ENCODE peak calls at places on chromosome 15, in eight cellular contexts. M is RPMI7951; T is AG04450; I is activated T-cell treated with anti-CD3 and anti-CD28 coated beads for 1 hour; L is CD4-positive, CD25-positive, alpha-beta regulatory T cell; V is foreskin fibroblast; Y is NCI-H510A treated with DMSO at 0.1 percent for 48 hours; X is stimulated activated CD4-positive, alpha-beta T cell treated with anti-CD3 and anti-CD28 coated beads, Interleukin-1b, Interleukin-23, amount 100 ng/mL, for 48 hours. W is an unnamed sample.

GRCh38 chr15:74432271-74432967 is 1.3 kb downstream of the SEMA7A start:
- DNase-seq in V (peak; percentile 29), I (no peak), L (no peak), Y (no peak), M (no peak), T (no peak), X (no peak), W (no peak)

GRCh38 chr15:73940061-73940981 is 14.1 kb downstream of the LOXL1 start:
- DNase-seq in V (peak; percentile 42), X (no peak), L (no peak), I (no peak), M (no peak), Y (no peak), T (no peak), W (no peak)

GRCh38 chr15:84840741-84841429 is 23.7 kb downstream of the ALPK3 start:
- DNase-seq in T (no peak), L (no peak), Y (peak; percentile 19), I (no peak), X (no peak), M (peak; percentile 84), V (peak; percentile 68), W (no peak)

GRCh38 chr15:34730701-34731100 is 24.1 kb downstream of the GJD2 start:
- DNase-seq in T (no peak), V (no peak), X (no peak), M (no peak), Y (no peak), I (no peak), L (no peak), W (no peak)

GRCh38 chr15:41492597-41493204 is 973 bp upstream of the ITPKA start:
- DNase-seq in L (no peak), M (no peak), I (no peak), Y (no peak), X (no peak), T (no peak), V (no peak), W (no peak)

GRCh38 chr15:26295331-26295730 is 432.2 kb upstream of the ATP10A start:
- DNase-seq in M (no peak), X (no peak), V (no peak), Y (peak; percentile 2), I (no peak), T (no peak), L (no peak), W (no peak)

GRCh38 chr15:56906766-56907165 is 11.7 kb upstream of the TCF12 start:
- DNase-seq in T (no peak), Y (no peak), X (no peak), M (no peak), V (no peak), L (no peak), I (no peak), W (no peak)

GRCh38 chr15:45372032-45372995 is 6.0 kb downstream of the GATM start:
- DNase-seq in X (no peak), L (no peak), V (no peak), Y (no peak), I (no peak), M (peak; percentile 51), T (no peak), W (no peak)

GRCh38 chr15:87416591-87417257 is 839.8 kb downstream of the NTRK3 start:
- DNase-seq in L (no peak), V (no peak), X (no peak), T (no peak), I (no peak), Y (no peak), M (peak; percentile 86), W (no peak)

GRCh38 chr15:43168192-43169107 is 16.8 kb upstream of the CCNDBP1 start:
- DNase-seq in I (no peak), X (no peak), Y (peak; percentile 2), V (peak; percentile 62), M (peak; percentile 82), L (no peak), T (no peak), W (no peak)

GRCh38 chr15:101060576-101061551 is 141.7 kb downstream of the LRRK1 start:
- DNase-seq in I (no peak), X (no peak), V (no peak), L (no peak), Y (no peak), M (no peak), T (no peak), W (no peak)

GRCh38 chr15:40306371-40306770 is 1.4 kb downstream of the PLCB2 start:
- DNase-seq in X (no peak), L (no peak), T (no peak), Y (no peak), I (no peak), V (no peak), M (no peak), W (no peak)

GRCh38 chr15:43187544-43188155 is 2.4 kb downstream of the CCNDBP1 start:
- DNase-seq in T (peak; percentile 34), L (peak; percentile 60), Y (peak; percentile 53), I (no peak), V (peak; percentile 76), M (peak; percentile 66), X (no peak), W (peak; percentile 17)

GRCh38 chr15:73888224-73889041 is 15.1 kb downstream of the TBC1D21 start:
- DNase-seq in V (no peak), T (no peak), M (no peak), X (no peak), I (no peak), Y (no peak), L (no peak), W (no peak)

GRCh38 chr15:60477991-60478632 is 830 bp downstream of the ICE2 start:
- DNase-seq in V (peak; percentile 47), L (no peak), Y (peak; percentile 15), I (no peak), X (no peak), M (peak; percentile 46), T (no peak), W (peak; percentile 6)

GRCh38 chr15:89243046-89243690 is 611 bp upstream of the FANCI start:
- DNase-seq in T (no peak), V (peak; percentile 62), I (no peak), X (no peak), Y (no peak), M (no peak), L (no peak), W (no peak)

GRCh38 chr15:33706173-33706572 is 262.1 kb upstream of the CHRM5 start:
- DNase-seq in L (no peak), I (no peak), Y (no peak), V (no peak), M (no peak), X (no peak), T (no peak), W (no peak)

GRCh38 chr15:73688455-73688854 is 4.3 kb downstream of the CD276 start:
- DNase-seq in L (no peak), Y (no peak), I (no peak), M (peak; percentile 50), T (no peak), X (no peak), V (peak; percentile 66), W (no peak)

GRCh38 chr15:88049509-88049908 is 207.0 kb downstream of the NTRK3 start:
- DNase-seq in T (no peak), I (no peak), V (no peak), M (no peak), Y (no peak), L (no peak), X (no peak), W (no peak)

GRCh38 chr15:68311859-68312557 is 34.5 kb downstream of the FEM1B start:
- DNase-seq in L (no peak), Y (no peak), T (no peak), M (no peak), V (no peak), I (no peak), X (no peak), W (no peak)

GRCh38 chr15:97504031-97504430 is 456.5 kb upstream of the ARRDC4 start:
- DNase-seq in T (no peak), I (no peak), M (peak; percentile 75), Y (no peak), V (peak; percentile 75), X (no peak), L (no peak), W (no peak)

GRCh38 chr15:37220949-37221670 is 120.8 kb upstream of the MEIS2 start:
- DNase-seq in Y (peak; percentile 18), X (no peak), I (no peak), V (no peak), T (no peak), M (no peak), L (no peak), W (no peak)

GRCh38 chr15:36936652-36937051 is 163.7 kb downstream of the MEIS2 start:
- DNase-seq in M (no peak), V (peak; percentile 10), T (no peak), L (no peak), I (no peak), Y (no peak), X (no peak), W (no peak)

GRCh38 chr15:89307046-89307587 is 27.5 kb downstream of the POLG start:
- DNase-seq in Y (no peak), X (no peak), I (no peak), T (no peak), V (peak; percentile 70), M (peak; percentile 37), L (no peak), W (no peak)

GRCh38 chr15:29687204-29687768 is 135.0 kb downstream of the TJP1 start:
- DNase-seq in T (no peak), M (no peak), Y (no peak), V (no peak), X (no peak), I (no peak), L (no peak), W (peak; percentile 69)

GRCh38 chr15:99511865-99512632 is 53.7 kb upstream of the MEF2A start:
- DNase-seq in M (no peak), V (peak; percentile 27), T (no peak), L (no peak), Y (no peak), I (no peak), X (no peak), W (peak; percentile 4)

GRCh38 chr15:34853001-34853758 is 57.8 kb upstream of the ACTC1 start:
- DNase-seq in I (no peak), Y (no peak), L (no peak), T (no peak), X (no peak), M (no peak), V (peak; percentile 41), W (no peak)

GRCh38 chr15:41022487-41023090 is 69.3 kb downstream of the CHAC1 start:
- DNase-seq in L (peak; percentile 43), I (no peak), T (peak; percentile 51), Y (peak; percentile 1), X (peak; percentile 12), M (peak; percentile 61), V (peak; percentile 83), W (peak; percentile 25)